ENCODE peak calls at places on chromosomes 7 and 10, in eight cellular contexts. G is HTR-8/SVneo, M is activated T-helper 1 cell treated with Interleukin-2 at 50 U/mL for 16 hours, Z is type B pancreatic cell, Q is A549, K is right lobe of liver, R is cortex of kidney, W is renal cortical epithelial cell. I is an unnamed sample.
A peak's percentile ranks its signal among the peaks of the same experiment; 100 is the strongest.

GRCh38 chr7:121076350-121077164 is 88.0 kb downstream of the CPED1 start:
- DNase-seq in G (peak; percentile 10), M (no peak), Z (no peak), Q (no peak), K (no peak), R (no peak), W (peak; percentile 89), I (peak; percentile 89)

GRCh38 chr7:11182736-11183135 is 209.1 kb downstream of the PHF14 start:
- DNase-seq in G (no peak), M (no peak), Z (no peak), Q (no peak), K (no peak), R (no peak), W (no peak), I (no peak)

GRCh38 chr7:81321922-81322321 is 403.1 kb upstream of the SEMA3C start:
- DNase-seq in G (no peak), M (no peak), Z (no peak), Q (no peak), K (no peak), R (no peak), W (no peak), I (no peak)

GRCh38 chr7:147245274-147245673 is 1128.7 kb downstream of the CNTNAP2 start:
- DNase-seq in G (peak; percentile 5), M (no peak), Z (no peak), Q (peak; percentile 18), K (peak; percentile 26), R (no peak), W (peak; percentile 1), I (peak; percentile 65)

GRCh38 chr7:117385340-117386124 is 41.8 kb downstream of the ASZ1 start:
- DNase-seq in G (peak; percentile 8), M (no peak), Z (no peak), Q (no peak), K (no peak), R (no peak), W (peak; percentile 61), I (peak; percentile 41)

GRCh38 chr10:115857856-115858255 is 415.1 kb downstream of the GFRA1 start:
- DNase-seq in G (no peak), M (no peak), Z (no peak), Q (no peak), K (no peak), R (no peak), W (peak; percentile 97), I (no peak)

GRCh38 chr10:113045155-113046055 is 95.4 kb downstream of the TCF7L2 start:
- DNase-seq in G (no peak), M (no peak), Z (no peak), Q (no peak), K (no peak), R (no peak), W (peak; percentile 95), I (peak; percentile 79)

GRCh38 chr7:20828947-20829346 is 42.3 kb upstream of the SP8 start:
- DNase-seq in G (no peak), M (no peak), Z (no peak), Q (no peak), K (no peak), R (no peak), W (peak; percentile 12), I (no peak)

GRCh38 chr7:54292171-54292925 is 249.8 kb upstream of the VSTM2A start:
- DNase-seq in G (no peak), M (no peak), Z (no peak), Q (no peak), K (no peak), R (no peak), W (no peak), I (no peak)